ENCODE peak calls at places on chromosomes 11 and 22, in six cellular contexts. N is HS-5; L is mucosa of descending colon; R is spleen; I is H7; B is CD8-positive, alpha-beta memory T cell. A is an unnamed sample.

GRCh38 chr11:27064086-27064485 is 23.5 kb downstream of the BBOX1 start:
- DNase-seq in N (no peak), L (no peak), R (no peak), I (no peak), B (no peak), A (no peak)

GRCh38 chr11:131938321-131938751 is 567.9 kb downstream of the NTM start:
- DNase-seq in N (no peak), L (no peak), R (no peak), I (no peak), B (no peak), A (no peak)

GRCh38 chr22:24875862-24876506 is 70.0 kb downstream of the SGSM1 start:
- DNase-seq in N (no peak), L (no peak), R (no peak), I (peak; percentile 79), B (no peak), A (no peak)

GRCh38 chr22:36510966-36511881 is 4.4 kb upstream of the FOXRED2 start:
- DNase-seq in N (no peak), L (no peak), R (no peak), I (peak; percentile 84), B (no peak), A (no peak)

GRCh38 chr11:120172054-120172881 is 34.4 kb upstream of the TRIM29 start:
- DNase-seq in N (no peak), L (peak; percentile 61), R (no peak), I (peak; percentile 89), B (no peak), A (no peak)

GRCh38 chr11:109302591-109303334 is 119.2 kb upstream of the C11orf87 start:
- DNase-seq in N (no peak), L (no peak), R (no peak), I (no peak), B (no peak), A (no peak)

GRCh38 chr22:24836282-24836681 is 30.3 kb downstream of the SGSM1 start:
- DNase-seq in N (no peak), L (no peak), R (no peak), I (no peak), B (no peak), A (no peak)

GRCh38 chr22:31630331-31631329 is 31.4 kb downstream of the PISD start:
- DNase-seq in N (peak; percentile 44), L (peak; percentile 94), R (peak; percentile 98), I (peak; percentile 98), B (peak; percentile 84), A (peak; percentile 68)

GRCh38 chr11:130478204-130478701 is 29.8 kb downstream of the ADAMTS15 start:
- DNase-seq in N (peak; percentile 70), L (no peak), R (no peak), I (peak; percentile 52), B (no peak), A (no peak)

GRCh38 chr11:13963169-13963948 is 836 bp downstream of the SPON1 start:
- DNase-seq in N (no peak), L (peak; percentile 59), R (peak; percentile 82), I (peak; percentile 76), B (no peak), A (no peak)

GRCh38 chr11:62142921-62143320 is 19.1 kb downstream of the INCENP start:
- DNase-seq in N (no peak), L (no peak), R (peak; percentile 42), I (no peak), B (no peak), A (no peak)

GRCh38 chr11:1153951-1154487 is 3.7 kb upstream of the MUC5AC start:
- DNase-seq in N (peak; percentile 85), L (peak; percentile 70), R (peak; percentile 73), I (peak; percentile 53), B (no peak), A (no peak)

GRCh38 chr11:68831124-68831523 is 10.6 kb downstream of the CPT1A start:
- DNase-seq in N (no peak), L (peak; percentile 80), R (no peak), I (peak; percentile 29), B (no peak), A (no peak)

GRCh38 chr22:44620841-44621382 is 81.1 kb upstream of the PRR5 start:
- DNase-seq in N (no peak), L (no peak), R (peak; percentile 80), I (no peak), B (no peak), A (no peak)

GRCh38 chr22:19806213-19807160 is 45.9 kb downstream of the TBX1 start:
- DNase-seq in N (no peak), L (peak; percentile 89), R (peak; percentile 70), I (peak; percentile 62), B (no peak), A (no peak)

GRCh38 chr11:75334976-75335375 is 16.5 kb downstream of the ARRB1 start:
- DNase-seq in N (no peak), L (no peak), R (no peak), I (peak; percentile 69), B (no peak), A (no peak)

GRCh38 chr22:50731811-50732624 is 6.0 kb upstream of the ACR start:
- DNase-seq in N (no peak), L (no peak), R (peak; percentile 79), I (peak; percentile 87), B (peak; percentile 48), A (peak; percentile 28)

GRCh38 chr11:121257976-121258375 is 34.6 kb upstream of the SC5D start:
- DNase-seq in N (no peak), L (no peak), R (no peak), I (no peak), B (no peak), A (no peak)

GRCh38 chr11:17597770-17598169 is 50.7 kb downstream of the OTOG start:
- DNase-seq in N (no peak), L (no peak), R (peak; percentile 45), I (no peak), B (no peak), A (no peak)